ENCODE peak calls at places on chromosomes 6 and 20, in eight cellular contexts. One of them, this sample, is unnamed.

GRCh38 chr6:158759966-158760617 is 59.1 kb downstream of the EZR start:
- DNase-seq in GM23338: no peak
- DNase-seq in HCT116: no peak
- DNase-seq in OCI-LY7: no peak
- DNase-seq in SK-N-SH: no peak
- DNase-seq in hepatocyte: peak; percentile 5
- DNase-seq in neural progenitor cell: no peak
- DNase-seq in PC-3: no peak
- DNase-seq in this sample: no peak

GRCh38 chr6:168192195-168192900 is 113.3 kb upstream of the FRMD1 start:
- DNase-seq in OCI-LY7: no peak
- DNase-seq in PC-3: no peak
- DNase-seq in hepatocyte: no peak
- DNase-seq in HCT116: no peak
- DNase-seq in GM23338: no peak
- DNase-seq in SK-N-SH: peak; percentile 14
- DNase-seq in neural progenitor cell: peak; percentile 17
- DNase-seq in this sample: no peak

GRCh38 chr6:97151611-97152010 is 131.4 kb downstream of the MMS22L start:
- DNase-seq in OCI-LY7: no peak
- DNase-seq in neural progenitor cell: no peak
- DNase-seq in hepatocyte: no peak
- DNase-seq in PC-3: no peak
- DNase-seq in GM23338: no peak
- DNase-seq in HCT116: no peak
- DNase-seq in SK-N-SH: no peak
- DNase-seq in this sample: no peak

GRCh38 chr20:40925829-40926228 is 102.8 kb upstream of the TOP1 start:
- DNase-seq in OCI-LY7: peak; percentile 56
- DNase-seq in PC-3: no peak
- DNase-seq in HCT116: no peak
- DNase-seq in hepatocyte: no peak
- DNase-seq in SK-N-SH: no peak
- DNase-seq in neural progenitor cell: no peak
- DNase-seq in GM23338: no peak
- DNase-seq in this sample: no peak

GRCh38 chr6:89952696-89953095 is 58.4 kb downstream of the GJA10 start:
- DNase-seq in SK-N-SH: no peak
- DNase-seq in GM23338: no peak
- DNase-seq in hepatocyte: no peak
- DNase-seq in neural progenitor cell: no peak
- DNase-seq in OCI-LY7: no peak
- DNase-seq in PC-3: peak; percentile 92
- DNase-seq in HCT116: no peak
- DNase-seq in this sample: peak; percentile 79

GRCh38 chr20:51450984-51451383 is 91.5 kb downstream of the NFATC2 start:
- DNase-seq in HCT116: no peak
- DNase-seq in SK-N-SH: no peak
- DNase-seq in OCI-LY7: no peak
- DNase-seq in neural progenitor cell: no peak
- DNase-seq in GM23338: no peak
- DNase-seq in hepatocyte: no peak
- DNase-seq in PC-3: no peak
- DNase-seq in this sample: no peak

GRCh38 chr6:148925701-148926100 is 178.9 kb downstream of the UST start:
- DNase-seq in OCI-LY7: no peak
- DNase-seq in hepatocyte: no peak
- DNase-seq in neural progenitor cell: no peak
- DNase-seq in SK-N-SH: no peak
- DNase-seq in HCT116: no peak
- DNase-seq in PC-3: no peak
- DNase-seq in GM23338: no peak
- DNase-seq in this sample: no peak

GRCh38 chr6:13346245-13346644 is 17.9 kb upstream of the TBC1D7 start:
- DNase-seq in hepatocyte: no peak
- DNase-seq in HCT116: no peak
- DNase-seq in GM23338: no peak
- DNase-seq in neural progenitor cell: no peak
- DNase-seq in OCI-LY7: no peak
- DNase-seq in SK-N-SH: no peak
- DNase-seq in PC-3: no peak
- DNase-seq in this sample: no peak

GRCh38 chr20:32609993-32610896 is 25.1 kb upstream of the NOL4L start:
- DNase-seq in HCT116: no peak
- DNase-seq in neural progenitor cell: no peak
- DNase-seq in OCI-LY7: no peak
- DNase-seq in SK-N-SH: peak; percentile 77
- DNase-seq in hepatocyte: no peak
- DNase-seq in GM23338: no peak
- DNase-seq in PC-3: no peak
- DNase-seq in this sample: no peak

GRCh38 chr6:2264932-2265331 is 19.5 kb upstream of the GMDS start:
- DNase-seq in GM23338: no peak
- DNase-seq in neural progenitor cell: no peak
- DNase-seq in PC-3: peak; percentile 58
- DNase-seq in OCI-LY7: no peak
- DNase-seq in hepatocyte: no peak
- DNase-seq in HCT116: no peak
- DNase-seq in SK-N-SH: no peak
- DNase-seq in this sample: no peak

GRCh38 chr6:31270788-31271640 is 878 bp downstream of the HLA-C start:
- DNase-seq in neural progenitor cell: peak; percentile 71
- DNase-seq in HCT116: no peak
- DNase-seq in PC-3: peak; percentile 47
- DNase-seq in hepatocyte: peak; percentile 68
- DNase-seq in GM23338: peak; percentile 68
- DNase-seq in SK-N-SH: peak; percentile 49
- DNase-seq in OCI-LY7: peak; percentile 58
- DNase-seq in this sample: peak; percentile 58

GRCh38 chr20:58651823-58652605 is 931 bp downstream of the STX16 start:
- DNase-seq in SK-N-SH: peak; percentile 69
- DNase-seq in hepatocyte: peak; percentile 67
- DNase-seq in PC-3: peak; percentile 65
- DNase-seq in HCT116: no peak
- DNase-seq in OCI-LY7: peak; percentile 79
- DNase-seq in neural progenitor cell: peak; percentile 73
- DNase-seq in GM23338: peak; percentile 97
- DNase-seq in this sample: peak; percentile 84

GRCh38 chr6:112879920-112880413 is 532.8 kb downstream of the RFPL4B start:
- DNase-seq in hepatocyte: peak; percentile 91
- DNase-seq in SK-N-SH: no peak
- DNase-seq in HCT116: no peak
- DNase-seq in GM23338: peak; percentile 66
- DNase-seq in OCI-LY7: peak; percentile 55
- DNase-seq in PC-3: no peak
- DNase-seq in neural progenitor cell: peak; percentile 90
- DNase-seq in this sample: no peak

GRCh38 chr6:162099685-162100084 is 627.9 kb downstream of the PRKN start:
- DNase-seq in GM23338: no peak
- DNase-seq in OCI-LY7: no peak
- DNase-seq in hepatocyte: peak; percentile 15
- DNase-seq in SK-N-SH: no peak
- DNase-seq in neural progenitor cell: no peak
- DNase-seq in PC-3: peak; percentile 55
- DNase-seq in HCT116: peak; percentile 81
- DNase-seq in this sample: no peak

GRCh38 chr6:101486124-101486523 is 92.6 kb downstream of the GRIK2 start:
- DNase-seq in OCI-LY7: no peak
- DNase-seq in SK-N-SH: no peak
- DNase-seq in hepatocyte: no peak
- DNase-seq in GM23338: no peak
- DNase-seq in neural progenitor cell: peak; percentile 1
- DNase-seq in HCT116: no peak
- DNase-seq in PC-3: no peak
- DNase-seq in this sample: no peak

GRCh38 chr6:51996296-51996947 is 91.0 kb downstream of the PKHD1 start:
- DNase-seq in HCT116: no peak
- DNase-seq in neural progenitor cell: no peak
- DNase-seq in OCI-LY7: peak; percentile 73
- DNase-seq in SK-N-SH: no peak
- DNase-seq in GM23338: no peak
- DNase-seq in hepatocyte: no peak
- DNase-seq in PC-3: no peak
- DNase-seq in this sample: no peak

GRCh38 chr6:51986864-51987263 is 100.5 kb downstream of the PKHD1 start:
- DNase-seq in neural progenitor cell: no peak
- DNase-seq in GM23338: no peak
- DNase-seq in PC-3: no peak
- DNase-seq in hepatocyte: no peak
- DNase-seq in OCI-LY7: no peak
- DNase-seq in HCT116: no peak
- DNase-seq in SK-N-SH: no peak
- DNase-seq in this sample: no peak

GRCh38 chr6:51989789-51990188 is 97.6 kb downstream of the PKHD1 start:
- DNase-seq in HCT116: no peak
- DNase-seq in neural progenitor cell: no peak
- DNase-seq in SK-N-SH: no peak
- DNase-seq in PC-3: no peak
- DNase-seq in GM23338: no peak
- DNase-seq in hepatocyte: no peak
- DNase-seq in OCI-LY7: no peak
- DNase-seq in this sample: no peak

GRCh38 chr6:51995214-51995735 is 92.1 kb downstream of the PKHD1 start:
- DNase-seq in neural progenitor cell: no peak
- DNase-seq in PC-3: no peak
- DNase-seq in OCI-LY7: no peak
- DNase-seq in GM23338: no peak
- DNase-seq in SK-N-SH: no peak
- DNase-seq in HCT116: no peak
- DNase-seq in hepatocyte: peak; percentile 7
- DNase-seq in this sample: no peak

DNA sequence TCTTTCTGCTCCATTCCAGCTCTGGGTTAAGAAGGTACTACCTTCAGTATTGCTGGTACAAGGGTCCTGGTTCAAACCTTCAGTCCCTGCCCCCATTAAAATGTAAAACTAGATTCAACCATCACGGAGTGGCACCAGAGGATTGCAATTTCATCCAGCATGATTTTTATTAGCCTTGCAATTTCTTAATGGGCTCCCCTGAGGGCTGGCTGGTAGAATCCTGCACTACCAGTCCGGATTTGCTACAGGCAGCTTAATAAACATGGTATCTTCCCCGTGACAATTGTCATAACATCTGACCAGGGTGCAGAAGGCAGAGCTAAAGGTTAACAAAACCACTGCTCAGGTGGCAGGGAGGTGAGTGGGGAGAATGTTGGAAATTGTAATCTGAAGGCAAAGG is 94.6 kb downstream of the PKHD1 start:
- DNase-seq in PC-3: no peak
- DNase-seq in SK-N-SH: peak; percentile 61
- DNase-seq in GM23338: no peak
- DNase-seq in neural progenitor cell: no peak
- DNase-seq in HCT116: no peak
- DNase-seq in hepatocyte: no peak
- DNase-seq in OCI-LY7: no peak
- DNase-seq in this sample: no peak
- H3K27ac ChIP-seq in PC-3: no peak overlapping the region
- H3K27ac ChIP-seq in SK-N-SH: no peak overlapping the region
- H3K27ac ChIP-seq in GM23338: no peak overlapping the region
- H3K27ac ChIP-seq in neural progenitor cell: no peak overlapping the region
- H3K27ac ChIP-seq in HCT116: no peak overlapping the region
- H3K27ac ChIP-seq in hepatocyte: no peak overlapping the region
- H3K27ac ChIP-seq in OCI-LY7: no peak overlapping the region
- H3K27ac ChIP-seq in this sample: no peak overlapping the region

DNA sequence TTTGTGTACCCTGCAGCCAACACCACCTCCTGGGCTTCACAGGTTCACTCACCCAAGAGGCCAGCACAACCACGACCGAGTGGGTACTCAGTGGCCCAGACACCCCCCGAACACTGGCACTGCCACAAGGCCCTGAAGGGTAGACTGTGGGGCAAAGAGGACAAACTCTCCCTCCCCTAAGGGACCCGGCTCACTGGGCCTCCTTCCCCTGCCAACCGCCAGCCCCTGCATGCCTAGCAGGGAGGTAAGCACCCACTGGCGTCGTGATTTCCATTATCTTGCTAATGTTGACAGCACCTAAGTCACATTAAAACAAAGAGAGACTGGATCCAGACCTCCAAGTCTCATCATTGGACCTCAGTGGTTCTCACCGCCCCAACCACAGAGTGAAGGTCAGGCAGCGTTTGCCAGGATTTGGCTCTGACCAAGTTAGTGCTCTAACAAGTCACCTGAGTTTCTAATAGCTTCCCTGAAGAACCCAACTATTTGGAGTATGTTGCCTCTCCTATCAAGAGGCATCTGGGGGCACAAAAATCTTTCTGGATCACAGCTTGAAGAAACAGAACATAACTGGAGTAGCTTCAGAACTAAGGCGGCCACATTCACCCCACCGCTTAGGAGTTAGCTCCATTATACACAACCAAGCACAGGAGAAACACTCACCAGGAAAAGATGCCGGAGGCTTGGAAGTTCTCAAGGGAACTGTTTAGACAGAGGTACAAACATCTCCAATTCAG is 14.0 kb upstream of the APMAP start:
- DNase-seq in neural progenitor cell: no peak
- DNase-seq in GM23338: no peak
- DNase-seq in OCI-LY7: no peak
- DNase-seq in PC-3: no peak
- DNase-seq in HCT116: no peak
- DNase-seq in SK-N-SH: no peak
- DNase-seq in hepatocyte: no peak
- DNase-seq in this sample: no peak
- TF ChIP-seq EZH2phosphoT487 in neural progenitor cell: no peak
- TF ChIP-seq EZH2phosphoT487 in GM23338: no peak
- TF ChIP-seq EZH2phosphoT487 in OCI-LY7: no peak
- TF ChIP-seq EZH2phosphoT487 in PC-3: no peak
- TF ChIP-seq EZH2phosphoT487 in HCT116: no peak
- TF ChIP-seq EZH2phosphoT487 in SK-N-SH: no peak
- TF ChIP-seq EZH2phosphoT487 in hepatocyte: no peak
- TF ChIP-seq EZH2phosphoT487 in this sample: no peak

GRCh38 chr6:153312633-153313032 is 181.6 kb upstream of the RGS17 start:
- DNase-seq in neural progenitor cell: peak; percentile 72
- DNase-seq in SK-N-SH: peak; percentile 75
- DNase-seq in HCT116: peak; percentile 49
- DNase-seq in hepatocyte: peak; percentile 52
- DNase-seq in GM23338: peak; percentile 39
- DNase-seq in PC-3: peak; percentile 69
- DNase-seq in OCI-LY7: peak; percentile 26
- DNase-seq in this sample: peak; percentile 31
- TF ChIP-seq CTCF in neural progenitor cell: peak; percentile 81
- TF ChIP-seq CTCF in SK-N-SH: peak; percentile 57
- TF ChIP-seq CTCF in HCT116: peak; percentile 76
- TF ChIP-seq CTCF in hepatocyte: peak; percentile 44
- TF ChIP-seq CTCF in GM23338: peak; percentile 73
- TF ChIP-seq CTCF in PC-3: peak; percentile 63
- TF ChIP-seq CTCF in OCI-LY7: peak; percentile 83
- TF ChIP-seq CTCF in this sample: peak; percentile 63

DNA sequence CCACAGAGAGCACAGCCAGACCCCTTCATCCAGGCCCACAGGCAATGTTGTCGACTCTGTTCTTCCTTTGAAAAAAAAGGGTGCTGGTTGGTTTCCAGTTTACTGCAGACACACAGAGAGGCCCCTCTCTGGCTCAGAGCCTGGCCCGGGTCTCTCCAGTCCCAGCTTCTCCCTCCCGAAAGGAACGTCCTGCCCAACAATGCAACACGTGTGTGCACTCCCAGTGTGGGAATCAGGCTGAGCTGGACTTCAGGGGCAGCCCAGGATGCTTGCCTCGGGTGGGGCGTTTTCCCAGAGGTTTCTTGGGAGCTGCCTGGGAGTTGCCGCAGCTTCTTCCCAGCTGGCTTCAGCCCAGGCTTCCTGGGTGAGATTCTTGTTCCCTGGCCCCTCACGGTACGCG is 4.6 kb upstream of the NKAIN4 start:
- DNase-seq in OCI-LY7: no peak
- DNase-seq in PC-3: no peak
- DNase-seq in SK-N-SH: no peak
- DNase-seq in neural progenitor cell: no peak
- DNase-seq in GM23338: no peak
- DNase-seq in HCT116: no peak
- DNase-seq in hepatocyte: peak; percentile 74
- DNase-seq in this sample: no peak
- H3K27ac ChIP-seq in OCI-LY7: no peak overlapping the region
- H3K27ac ChIP-seq in PC-3: no peak overlapping the region
- H3K27ac ChIP-seq in SK-N-SH: no peak overlapping the region
- H3K27ac ChIP-seq in neural progenitor cell: no peak overlapping the region
- H3K27ac ChIP-seq in GM23338: no peak overlapping the region
- H3K27ac ChIP-seq in HCT116: no peak overlapping the region
- H3K27ac ChIP-seq in hepatocyte: peak overlapping the region; percentile 93
- H3K27ac ChIP-seq in this sample: no peak overlapping the region

This sample was measured in MM.1S.